ENCODE peak calls at places on chromosome 10, in six cellular contexts. U, B, A, I, X and S are unnamed samples.

GRCh38 chr10:71701733-71702132 is 17.8 kb downstream of the C10orf105 start:
- DNase-seq in U (no peak), A (no peak), X (no peak), I (no peak), B (no peak), S (no peak)

GRCh38 chr10:72248477-72249151 is 25.1 kb upstream of the DDIT4 start:
- DNase-seq in U (peak), B (peak), A (no peak), X (peak), I (peak), S (no peak)

GRCh38 chr10:71266147-71266917 is 52.7 kb upstream of the SLC29A3 start:
- DNase-seq in A (no peak), X (peak), U (no peak), B (peak), I (no peak), S (no peak)

GRCh38 chr10:116721048-116721897 is 21.1 kb downstream of the HSPA12A start:
- DNase-seq in U (no peak), B (no peak), I (no peak), A (no peak), X (no peak), S (no peak)

GRCh38 chr10:133270773-133271297 is 5.8 kb downstream of the ADAM8 start:
- DNase-seq in I (no peak), X (no peak), U (no peak), B (no peak), A (no peak), S (no peak)

GRCh38 chr10:48556713-48557112 is 48.2 kb downstream of the ARHGAP22 start:
- DNase-seq in B (no peak), A (no peak), X (no peak), U (no peak), I (no peak), S (no peak)

GRCh38 chr10:54843932-54844331 is 42.9 kb upstream of the PCDH15 start:
- DNase-seq in B (no peak), U (no peak), I (no peak), X (no peak), A (no peak), S (no peak)

GRCh38 chr10:94016727-94017714 is 23.3 kb downstream of the PLCE1 start:
- DNase-seq in U (no peak), B (no peak), X (no peak), I (no peak), A (no peak), S (no peak)

GRCh38 chr10:119308089-119308488 is 100.7 kb downstream of the GRK5 start:
- DNase-seq in U (no peak), I (no peak), B (peak), A (no peak), X (no peak), S (no peak)

GRCh38 chr10:119305860-119306513 is 98.6 kb downstream of the GRK5 start:
- DNase-seq in U (no peak), B (no peak), X (peak), A (no peak), I (peak), S (no peak)

GRCh38 chr10:119304541-119304940 is 97.2 kb downstream of the GRK5 start:
- DNase-seq in U (no peak), X (no peak), B (peak), A (no peak), I (no peak), S (no peak)

GRCh38 chr10:119306964-119307363 is 99.6 kb downstream of the GRK5 start:
- DNase-seq in A (no peak), X (no peak), I (no peak), U (no peak), B (no peak), S (no peak)

GRCh38 chr10:119306514-119306951 is 99.2 kb downstream of the GRK5 start:
- DNase-seq in A (no peak), X (no peak), B (no peak), U (no peak), I (peak), S (no peak)
- TF ChIP-seq CTCF in A (peak), X (no peak), B (no peak), U (peak), I (peak), S (no peak)

GRCh38 chr10:92552310-92552709 is 21.6 kb downstream of the IDE start:
- DNase-seq in I (no peak), A (no peak), U (no peak), X (no peak), B (no peak), S (no peak)
- TF ChIP-seq CTCF in I (no peak), A (peak), U (no peak), X (no peak), B (no peak), S (peak)

DNA sequence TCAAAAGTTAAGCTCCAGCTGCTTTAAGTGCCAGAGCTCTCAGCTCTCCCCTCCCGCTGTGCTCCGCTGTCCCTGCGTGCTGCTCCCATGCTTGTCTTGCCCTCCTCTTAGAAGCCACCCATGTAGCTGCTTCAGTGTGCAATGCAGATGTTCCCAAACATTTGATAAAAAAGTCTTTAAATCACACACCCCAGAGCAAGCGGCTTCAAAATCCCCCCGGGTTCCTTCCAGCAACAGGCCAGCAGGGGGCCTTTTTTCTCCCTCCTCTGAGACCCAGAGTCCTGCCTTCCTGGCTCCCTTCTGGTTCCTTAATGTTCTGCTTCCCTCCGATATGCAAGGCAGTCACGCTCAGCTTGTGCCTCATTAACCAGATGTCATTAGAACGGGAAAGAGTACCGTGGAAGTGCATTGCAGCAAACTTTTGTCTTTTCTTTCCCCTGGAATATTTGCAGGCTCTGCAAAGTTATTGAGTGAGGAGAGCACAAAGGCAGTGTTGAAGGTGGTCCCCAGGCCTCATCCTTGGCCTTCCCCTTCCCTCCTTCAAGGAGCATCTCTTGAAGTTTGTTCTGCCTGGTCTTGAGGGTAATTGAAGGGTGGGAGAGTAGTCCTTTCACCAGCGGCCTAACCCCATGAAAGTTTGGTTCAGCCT is 25.5 kb downstream of the LDB3 start:
- DNase-seq in A (peak), B (no peak), U (no peak), X (peak), I (peak), S (no peak)
- TF ChIP-seq CTCF in A (peak), B (peak), U (peak), X (peak), I (peak), S (peak)

DNA sequence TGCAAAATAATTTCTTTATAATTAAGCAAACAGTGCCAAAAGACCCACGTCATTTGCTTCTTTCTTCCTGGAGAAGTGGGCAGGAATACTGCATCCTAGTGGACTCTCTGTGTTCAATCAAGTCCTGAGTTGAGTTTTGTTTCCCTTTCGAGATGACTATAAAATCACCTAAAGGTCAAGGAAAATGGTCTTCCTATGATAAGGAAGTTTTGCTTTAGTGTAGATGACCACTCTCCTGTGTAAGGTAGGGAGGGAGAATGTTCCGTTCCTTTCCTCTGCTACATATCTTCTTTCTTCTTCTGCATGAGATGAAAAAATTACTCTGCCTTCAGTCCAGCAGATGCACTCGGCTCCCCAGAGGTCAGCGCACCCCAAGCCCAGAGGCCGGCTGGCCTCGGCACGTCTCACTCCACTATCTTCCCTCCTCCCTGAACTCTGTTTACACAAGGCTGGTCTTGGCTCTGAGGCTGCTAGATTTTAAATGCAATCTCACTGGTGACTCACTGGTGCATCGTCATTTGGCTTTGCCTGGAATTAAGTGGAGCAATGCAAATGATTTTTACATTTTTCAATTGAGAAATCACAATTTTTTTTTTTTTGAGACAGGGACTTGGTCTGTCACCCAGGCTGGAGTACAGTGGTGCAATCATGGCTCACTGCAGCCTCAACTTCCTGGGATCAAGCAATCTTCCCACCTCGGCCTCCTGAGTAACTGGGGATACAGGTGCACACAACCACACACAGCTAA is 18.6 kb upstream of the VDAC2 start:
- DNase-seq in U (peak), X (peak), I (no peak), B (peak), A (no peak), S (no peak)
- TF ChIP-seq CTCF in U (peak), X (no peak), I (no peak), B (peak), A (no peak), S (peak)

DNA sequence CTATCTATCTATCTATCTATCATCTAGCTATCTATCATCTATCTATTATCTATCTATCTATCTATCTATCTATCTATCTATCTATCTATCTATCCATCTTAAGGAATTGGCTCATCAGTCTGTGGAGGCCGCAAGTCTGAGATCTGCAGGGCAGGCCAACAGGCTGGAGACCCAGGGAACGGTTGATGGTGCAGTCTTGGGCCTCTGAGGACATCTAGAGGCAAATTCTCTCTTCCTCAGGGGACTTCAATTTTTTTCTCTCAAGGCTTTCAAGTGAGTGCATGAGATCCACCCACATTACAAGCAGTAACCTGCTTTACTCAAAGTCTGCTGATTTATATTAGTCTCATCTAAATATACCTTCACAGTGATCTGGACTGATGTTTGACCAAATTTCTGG is 197.0 kb downstream of the GLRX3 start:
- DNase-seq in X (no peak), I (no peak), B (no peak), U (no peak), A (peak), S (no peak)
- TF ChIP-seq CTCF in X (no peak), I (no peak), B (no peak), U (no peak), A (peak), S (no peak)

DNA sequence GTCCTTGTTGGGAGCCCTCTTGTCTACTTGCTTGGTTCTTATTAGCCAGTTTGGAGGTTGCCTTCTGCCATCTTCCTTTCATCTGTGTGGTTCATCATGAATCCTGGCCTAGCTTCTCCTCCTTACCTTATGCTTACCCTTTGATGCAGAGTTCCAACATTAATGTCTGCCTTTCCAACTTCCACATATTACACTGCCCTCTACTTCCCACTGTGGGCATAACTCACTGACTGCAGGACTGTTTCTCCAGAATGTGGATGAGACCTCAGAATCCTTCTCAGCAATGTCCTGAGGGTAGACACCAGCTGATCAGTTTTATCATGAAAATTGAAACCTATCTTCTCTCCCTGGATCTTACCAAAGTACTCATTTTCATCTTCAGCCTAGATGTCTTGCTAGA is 491.0 kb downstream of the LRMDA start:
- DNase-seq in B (no peak), U (no peak), I (no peak), A (no peak), X (no peak), S (no peak)
- TF ChIP-seq CTCF in B (peak), U (peak), I (no peak), A (peak), X (no peak), S (no peak)

GRCh38 chr10:80161321-80162084 is 29.0 kb downstream of the PLAC9 start:
- DNase-seq in A (no peak), B (no peak), X (no peak), I (no peak), U (no peak), S (no peak)
- TF ChIP-seq CTCF in A (peak), B (peak), X (no peak), I (no peak), U (no peak), S (peak)

GRCh38 chr10:60549686-60550085 is 160.0 kb upstream of the ANK3 start:
- DNase-seq in B (no peak), U (no peak), A (no peak), I (no peak), X (no peak), S (no peak)
- TF ChIP-seq CTCF in B (peak), U (peak), A (peak), I (no peak), X (no peak), S (peak)

GRCh38 chr10:101076630-101077029 is 14.8 kb downstream of the KAZALD1 start:
- DNase-seq in X (no peak), A (no peak), B (no peak), I (no peak), U (no peak), S (no peak)

GRCh38 chr10:101072923-101073322 is 11.1 kb downstream of the KAZALD1 start:
- DNase-seq in U (no peak), I (no peak), X (no peak), A (no peak), B (no peak), S (no peak)

GRCh38 chr10:101073631-101074030 is 11.8 kb downstream of the KAZALD1 start:
- DNase-seq in B (no peak), A (no peak), I (no peak), X (no peak), U (no peak), S (no peak)

GRCh38 chr10:101071885-101072433 is 10.2 kb downstream of the KAZALD1 start:
- DNase-seq in X (no peak), B (no peak), U (no peak), A (no peak), I (no peak), S (no peak)

GRCh38 chr10:101075775-101076174 is 14.0 kb downstream of the KAZALD1 start:
- DNase-seq in X (no peak), I (no peak), U (no peak), B (no peak), A (no peak), S (no peak)
- TF ChIP-seq CTCF in X (no peak), I (no peak), U (no peak), B (no peak), A (no peak), S (no peak)